ENCODE peak calls at places on chromosomes 3 and 15, in four cellular contexts. One of them, this sample, is unnamed. For H3K4me1, the result is how much of the 10 kb centered on the place peaks cover.

GRCh38 chr15:69081310-69082004 is 67.0 kb downstream of the NOX5 start:
- ATAC-seq in K562: no peak
- ATAC-seq in HepG2: peak
- ATAC-seq in upper lobe of left lung: peak
- ATAC-seq in this sample: peak

GRCh38 chr3:119035014-119035346 is 334 bp upstream of the IGSF11 start:
- ATAC-seq in K562: no peak
- ATAC-seq in HepG2: no peak
- ATAC-seq in upper lobe of left lung: no peak
- ATAC-seq in this sample: no peak

GRCh38 chr3:133408366-133408765 is 8.5 kb downstream of the BFSP2 start:
- ATAC-seq in K562: no peak
- ATAC-seq in HepG2: no peak
- ATAC-seq in upper lobe of left lung: no peak
- ATAC-seq in this sample: no peak

GRCh38 chr15:52466134-52466701 is 62.5 kb downstream of the MYO5A start:
- ATAC-seq in K562: no peak
- ATAC-seq in HepG2: peak
- ATAC-seq in upper lobe of left lung: peak
- ATAC-seq in this sample: peak

GRCh38 chr3:193982258-193982659 is 153.7 kb upstream of the HES1 start:
- ATAC-seq in K562: no peak
- ATAC-seq in HepG2: no peak
- ATAC-seq in upper lobe of left lung: peak
- ATAC-seq in this sample: peak

GRCh38 chr3:150680562-150680961 is 23.2 kb downstream of the ERICH6 start:
- ATAC-seq in K562: no peak
- ATAC-seq in HepG2: no peak
- ATAC-seq in upper lobe of left lung: no peak
- ATAC-seq in this sample: no peak

GRCh38 chr15:94252906-94253305 is 21.5 kb downstream of the MCTP2 start:
- ATAC-seq in K562: no peak
- ATAC-seq in HepG2: peak
- ATAC-seq in upper lobe of left lung: no peak
- ATAC-seq in this sample: no peak

GRCh38 chr3:24222165-24222805 is 272.4 kb downstream of the THRB start:
- ATAC-seq in K562: no peak
- ATAC-seq in HepG2: no peak
- ATAC-seq in upper lobe of left lung: no peak
- ATAC-seq in this sample: no peak

GRCh38 chr3:48408823-48409281 is 21.0 kb downstream of the PLXNB1 start:
- ATAC-seq in K562: peak
- ATAC-seq in HepG2: no peak
- ATAC-seq in upper lobe of left lung: no peak
- ATAC-seq in this sample: no peak

GRCh38 chr3:17747184-17747889 is 4.9 kb upstream of the TBC1D5 start:
- ATAC-seq in K562: no peak
- ATAC-seq in HepG2: no peak
- ATAC-seq in upper lobe of left lung: no peak
- ATAC-seq in this sample: no peak

GRCh38 chr3:98744283-98744682 is 18.9 kb upstream of the ST3GAL6 start:
- ATAC-seq in K562: no peak
- ATAC-seq in HepG2: peak
- ATAC-seq in upper lobe of left lung: no peak
- ATAC-seq in this sample: no peak

GRCh38 chr3:195549931-195550519 is 6.9 kb upstream of the PPP1R2 start:
- ATAC-seq in K562: no peak
- ATAC-seq in HepG2: peak
- ATAC-seq in upper lobe of left lung: no peak
- ATAC-seq in this sample: no peak

GRCh38 chr15:52234596-52235541 is 43.7 kb upstream of the GNB5 start:
- ATAC-seq in K562: no peak
- ATAC-seq in HepG2: no peak
- ATAC-seq in upper lobe of left lung: no peak
- ATAC-seq in this sample: no peak

GRCh38 chr15:43511012-43511885 is 6.2 kb upstream of the MAP1A start:
- ATAC-seq in K562: peak
- ATAC-seq in HepG2: peak
- ATAC-seq in upper lobe of left lung: no peak
- ATAC-seq in this sample: no peak

GRCh38 chr15:100665570-100665969 is 63.2 kb downstream of the ASB7 start:
- ATAC-seq in K562: no peak
- ATAC-seq in HepG2: no peak
- ATAC-seq in upper lobe of left lung: no peak
- ATAC-seq in this sample: peak

GRCh38 chr15:66850078-66850991 is 148.3 kb downstream of the SMAD6 start:
- ATAC-seq in K562: peak
- ATAC-seq in HepG2: no peak
- ATAC-seq in upper lobe of left lung: no peak
- ATAC-seq in this sample: no peak

GRCh38 chr3:31670722-31671121 is 138.0 kb downstream of the STT3B start:
- ATAC-seq in K562: no peak
- ATAC-seq in HepG2: no peak
- ATAC-seq in upper lobe of left lung: no peak
- ATAC-seq in this sample: no peak

GRCh38 chr15:50058231-50058630 is 60.8 kb downstream of the ATP8B4 start:
- ATAC-seq in K562: no peak
- ATAC-seq in HepG2: no peak
- ATAC-seq in upper lobe of left lung: no peak
- ATAC-seq in this sample: no peak

GRCh38 chr3:124634210-124635168 is 95.8 kb upstream of the UMPS start:
- ATAC-seq in K562: no peak
- ATAC-seq in HepG2: peak
- ATAC-seq in upper lobe of left lung: no peak
- ATAC-seq in this sample: no peak
- H3K4me1 ChIP-seq in K562: under half
- H3K4me1 ChIP-seq in HepG2: half or more
- H3K4me1 ChIP-seq in upper lobe of left lung: under half
- H3K4me1 ChIP-seq in this sample: under half

GRCh38 chr3:62284442-62284841 is 88.9 kb downstream of the FEZF2 start:
- ATAC-seq in K562: no peak
- ATAC-seq in HepG2: no peak
- ATAC-seq in upper lobe of left lung: no peak
- ATAC-seq in this sample: no peak
- TF ChIP-seq EP300 in K562: no peak
- TF ChIP-seq EP300 in HepG2: no peak
- TF ChIP-seq EP300 in upper lobe of left lung: no peak
- TF ChIP-seq EP300 in this sample: no peak

GRCh38 chr3:9480265-9480664 is 73.4 kb downstream of the LHFPL4 start:
- ATAC-seq in K562: no peak
- ATAC-seq in HepG2: no peak
- ATAC-seq in upper lobe of left lung: no peak
- ATAC-seq in this sample: no peak

GRCh38 chr3:9474482-9474881 is 77.1 kb downstream of the SETD5 start:
- ATAC-seq in K562: no peak
- ATAC-seq in HepG2: no peak
- ATAC-seq in upper lobe of left lung: no peak
- ATAC-seq in this sample: no peak

GRCh38 chr3:9473496-9473895 is 76.1 kb downstream of the SETD5 start:
- ATAC-seq in K562: no peak
- ATAC-seq in HepG2: no peak
- ATAC-seq in upper lobe of left lung: no peak
- ATAC-seq in this sample: no peak

GRCh38 chr3:9476935-9477334 is 76.7 kb downstream of the LHFPL4 start:
- ATAC-seq in K562: peak
- ATAC-seq in HepG2: peak
- ATAC-seq in upper lobe of left lung: peak
- ATAC-seq in this sample: no peak
- TF ChIP-seq POLR2AphosphoS5 in K562: peak
- TF ChIP-seq POLR2AphosphoS5 in HepG2: no peak
- TF ChIP-seq POLR2AphosphoS5 in upper lobe of left lung: no peak
- TF ChIP-seq POLR2AphosphoS5 in this sample: no peak

GRCh38 chr3:171981271-171981605 is 58.1 kb upstream of the FNDC3B start:
- ATAC-seq in K562: no peak
- ATAC-seq in HepG2: no peak
- ATAC-seq in upper lobe of left lung: no peak
- ATAC-seq in this sample: no peak
- H3K4me1 ChIP-seq in K562: under half
- H3K4me1 ChIP-seq in HepG2: under half
- H3K4me1 ChIP-seq in upper lobe of left lung: under half
- H3K4me1 ChIP-seq in this sample: under half

DNA sequence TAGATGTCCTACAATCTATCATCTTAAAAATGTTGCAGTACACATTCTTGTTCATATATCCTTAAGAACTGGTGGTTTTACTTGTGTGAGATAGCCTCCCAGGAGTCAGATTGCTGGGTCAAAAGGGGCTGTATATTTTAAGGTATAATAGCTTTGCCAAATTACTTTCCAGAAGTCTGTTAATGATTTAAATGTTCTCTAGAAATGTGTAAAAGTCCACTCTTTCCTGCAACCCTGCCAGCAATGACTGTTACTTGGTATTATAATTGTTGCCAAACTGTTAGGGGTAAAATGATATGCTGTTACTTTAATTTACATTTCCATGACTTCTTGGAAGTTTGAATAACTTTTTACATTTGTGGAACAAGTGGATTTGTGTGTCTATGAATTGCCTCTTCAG is 170.8 kb downstream of the SLC9A9 start:
- ATAC-seq in K562: no peak
- ATAC-seq in HepG2: no peak
- ATAC-seq in upper lobe of left lung: no peak
- ATAC-seq in this sample: no peak
- TF ChIP-seq EP300 in K562: no peak
- TF ChIP-seq EP300 in HepG2: no peak
- TF ChIP-seq EP300 in upper lobe of left lung: no peak
- TF ChIP-seq EP300 in this sample: no peak

GRCh38 chr15:56969265-56969895 is 50.9 kb downstream of the TCF12 start:
- ATAC-seq in K562: no peak
- ATAC-seq in HepG2: no peak
- ATAC-seq in upper lobe of left lung: no peak
- ATAC-seq in this sample: no peak

GRCh38 chr15:56968821-56969220 is 50.4 kb downstream of the TCF12 start:
- ATAC-seq in K562: no peak
- ATAC-seq in HepG2: peak
- ATAC-seq in upper lobe of left lung: no peak
- ATAC-seq in this sample: no peak

GRCh38 chr15:56967336-56967735 is 48.9 kb downstream of the TCF12 start:
- ATAC-seq in K562: no peak
- ATAC-seq in HepG2: no peak
- ATAC-seq in upper lobe of left lung: no peak
- ATAC-seq in this sample: no peak

GRCh38 chr15:56965614-56966013 is 47.2 kb downstream of the TCF12 start:
- ATAC-seq in K562: no peak
- ATAC-seq in HepG2: no peak
- ATAC-seq in upper lobe of left lung: no peak
- ATAC-seq in this sample: no peak

GRCh38 chr15:56968256-56968655 is 49.8 kb downstream of the TCF12 start:
- ATAC-seq in K562: no peak
- ATAC-seq in HepG2: no peak
- ATAC-seq in upper lobe of left lung: no peak
- ATAC-seq in this sample: no peak
- TF ChIP-seq POLR2AphosphoS5 in K562: no peak
- TF ChIP-seq POLR2AphosphoS5 in HepG2: no peak
- TF ChIP-seq POLR2AphosphoS5 in upper lobe of left lung: no peak
- TF ChIP-seq POLR2AphosphoS5 in this sample: no peak

GRCh38 chr15:58244546-58244945 is 106.4 kb downstream of the AQP9 start:
- ATAC-seq in K562: no peak
- ATAC-seq in HepG2: no peak
- ATAC-seq in upper lobe of left lung: no peak
- ATAC-seq in this sample: no peak
- H3K4me1 ChIP-seq in K562: under half
- H3K4me1 ChIP-seq in HepG2: under half
- H3K4me1 ChIP-seq in upper lobe of left lung: under half
- H3K4me1 ChIP-seq in this sample: under half

This sample was measured in gastroesophageal sphincter.